ENCODE peak calls at places on chromosomes 12 and 14, in six cellular contexts. H is EL, T is AML-193, E is mucosa of gallbladder, G is NCI-H2081 treated with DMSO at 0.1 percent for 48 hours, O is body of pancreas. M is an unnamed sample.

GRCh38 chr12:120093592-120094355 is 22.8 kb downstream of the RAB35 start:
- DNase-seq in E (no peak), O (no peak), H (no peak), T (no peak), G (no peak), M (no peak)

GRCh38 chr14:74952195-74952665 is 3.2 kb downstream of the PGF start:
- DNase-seq in H (no peak), E (no peak), G (no peak), T (no peak), O (no peak), M (no peak)

GRCh38 chr14:45902241-45902640 is 649.2 kb upstream of the MIS18BP1 start:
- DNase-seq in O (no peak), G (no peak), H (no peak), T (no peak), E (no peak), M (peak; percentile 5)

GRCh38 chr12:53972152-53972702 is 699 bp upstream of the HOXC11 start:
- DNase-seq in E (no peak), O (no peak), G (no peak), H (peak; percentile 64), T (no peak), M (peak; percentile 57)

GRCh38 chr12:5094986-5095385 is 51.3 kb downstream of the KCNA5 start:
- DNase-seq in T (no peak), O (no peak), E (no peak), G (no peak), H (peak; percentile 57), M (no peak)

GRCh38 chr12:107236824-107237467 is 143.6 kb upstream of the CRY1 start:
- DNase-seq in G (no peak), T (no peak), O (no peak), E (no peak), H (peak; percentile 53), M (peak; percentile 59)

GRCh38 chr12:4116251-4117111 is 157.1 kb upstream of the CCND2 start:
- DNase-seq in H (peak; percentile 90), G (no peak), E (no peak), T (no peak), O (no peak), M (no peak)

GRCh38 chr12:13947237-13947945 is 34.0 kb downstream of the GRIN2B start:
- DNase-seq in O (no peak), T (no peak), G (no peak), E (no peak), H (no peak), M (peak; percentile 73)

GRCh38 chr12:131511391-131511802 is 199.5 kb upstream of the SFSWAP start:
- DNase-seq in H (peak; percentile 14), E (peak; percentile 15), G (no peak), O (no peak), T (no peak), M (no peak)

GRCh38 chr12:10073266-10073665 is 25.5 kb downstream of the CLEC1A start:
- DNase-seq in H (no peak), E (no peak), G (no peak), T (no peak), O (no peak), M (no peak)

GRCh38 chr14:24246765-24247212 is 4.4 kb upstream of the TINF2 start:
- DNase-seq in O (no peak), E (no peak), G (no peak), T (no peak), H (peak; percentile 40), M (no peak)

GRCh38 chr12:57817261-57817989 is 1.1 kb downstream of the AVIL start:
- DNase-seq in O (no peak), T (no peak), G (no peak), H (no peak), E (no peak), M (no peak)

GRCh38 chr12:10151621-10152020 is 20.3 kb downstream of the OLR1 start:
- DNase-seq in T (no peak), G (no peak), E (no peak), H (peak; percentile 26), O (no peak), M (no peak)

GRCh38 chr12:132163911-132164288 is 19.6 kb downstream of the NOC4L start:
- DNase-seq in H (no peak), O (no peak), E (no peak), T (no peak), G (no peak), M (no peak)

GRCh38 chr14:60650382-60650961 is 1.2 kb upstream of the SIX1 start:
- DNase-seq in G (no peak), H (no peak), E (no peak), O (no peak), T (no peak), M (no peak)

GRCh38 chr12:124921200-124922008 is 7.0 kb upstream of the UBC start:
- DNase-seq in G (no peak), E (no peak), T (no peak), H (peak; percentile 74), O (peak; percentile 70), M (peak; percentile 70)

GRCh38 chr14:77212933-77213656 is 31.5 kb downstream of the TMEM63C start:
- DNase-seq in H (peak; percentile 13), T (peak; percentile 25), E (peak; percentile 14), O (peak; percentile 70), G (no peak), M (peak; percentile 25)

GRCh38 chr14:69543341-69544249 is 31.1 kb downstream of the CCDC177 start:
- DNase-seq in O (peak; percentile 26), T (peak; percentile 84), H (peak; percentile 90), G (no peak), E (peak; percentile 48), M (peak; percentile 96)